ENCODE peak calls at places on chromosomes 6 and 20, in ten cellular contexts. A, B, X, V, C, U, E, N, I and K are unnamed samples.

GRCh38 chr20:41786158-41786557 is 168.0 kb upstream of the CHD6 start:
- DNase-seq in A (no peak), B (no peak), X (no peak), V (no peak), C (no peak), U (no peak), E (no peak), N (no peak), I (peak), K (no peak)

GRCh38 chr20:47032969-47033578 is 138.4 kb downstream of the EYA2 start:
- DNase-seq in A (no peak), B (no peak), X (no peak), V (no peak), C (no peak), U (no peak), E (peak), N (no peak), I (no peak), K (no peak)

GRCh38 chr20:10185741-10186558 is 32.7 kb upstream of the SNAP25 start:
- DNase-seq in A (no peak), B (no peak), X (no peak), V (no peak), C (peak), U (peak), E (no peak), N (no peak), I (no peak), K (no peak)

GRCh38 chr6:135906542-135906941 is 55.0 kb downstream of the PDE7B start:
- DNase-seq in A (no peak), B (no peak), X (no peak), V (no peak), C (peak), U (no peak), E (no peak), N (no peak), I (peak), K (no peak)

GRCh38 chr6:152952045-152952444 is 30.8 kb downstream of the FBXO5 start:
- DNase-seq in A (no peak), B (no peak), X (no peak), V (no peak), C (peak), U (no peak), E (peak), N (no peak), I (peak), K (peak)

GRCh38 chr20:31691646-31692275 is 30.9 kb downstream of the BCL2L1 start:
- DNase-seq in A (no peak), B (no peak), X (no peak), V (peak), C (no peak), U (no peak), E (no peak), N (no peak), I (no peak), K (no peak)

GRCh38 chr6:161924516-161925116 is 650.8 kb upstream of the AGPAT4 start:
- DNase-seq in A (no peak), B (no peak), X (no peak), V (no peak), C (no peak), U (no peak), E (no peak), N (no peak), I (no peak), K (no peak)

GRCh38 chr6:112457891-112458290 is 110.8 kb downstream of the RFPL4B start:
- DNase-seq in A (no peak), B (no peak), X (no peak), V (no peak), C (no peak), U (no peak), E (no peak), N (no peak), I (no peak), K (no peak)

GRCh38 chr20:62603021-62603906 is 39.0 kb upstream of the SLCO4A1 start:
- DNase-seq in A (peak), B (no peak), X (no peak), V (peak), C (no peak), U (no peak), E (peak), N (no peak), I (peak), K (peak)

GRCh38 chr20:56579261-56579660 is 46.2 kb downstream of the FAM209B start:
- DNase-seq in A (no peak), B (no peak), X (no peak), V (no peak), C (no peak), U (no peak), E (no peak), N (no peak), I (no peak), K (no peak)

GRCh38 chr20:10609276-10609675 is 64.5 kb downstream of the JAG1 start:
- DNase-seq in A (no peak), B (no peak), X (no peak), V (no peak), C (peak), U (no peak), E (no peak), N (no peak), I (peak), K (peak)

GRCh38 chr6:109300874-109301273 is 81.4 kb downstream of the CD164 start:
- DNase-seq in A (no peak), B (no peak), X (no peak), V (no peak), C (no peak), U (no peak), E (no peak), N (no peak), I (no peak), K (no peak)

GRCh38 chr20:8018928-8019177 is 708 bp downstream of the TMX4 start:
- DNase-seq in A (no peak), B (no peak), X (no peak), V (no peak), C (peak), U (no peak), E (no peak), N (no peak), I (peak), K (no peak)

GRCh38 chr20:62712606-62713005 is 4.0 kb downstream of the NTSR1 start:
- DNase-seq in A (no peak), B (no peak), X (no peak), V (no peak), C (no peak), U (no peak), E (no peak), N (no peak), I (no peak), K (no peak)

GRCh38 chr6:87682310-87682709 is 19.7 kb downstream of the AKIRIN2 start:
- DNase-seq in A (no peak), B (no peak), X (no peak), V (no peak), C (no peak), U (no peak), E (no peak), N (no peak), I (no peak), K (no peak)

GRCh38 chr20:57416296-57417022 is 25.3 kb downstream of the RBM38 start:
- DNase-seq in A (no peak), B (no peak), X (no peak), V (no peak), C (no peak), U (no peak), E (no peak), N (no peak), I (no peak), K (no peak)

GRCh38 chr6:143592335-143592734 is 80.8 kb upstream of the FUCA2 start:
- DNase-seq in A (no peak), B (no peak), X (no peak), V (no peak), C (peak), U (no peak), E (no peak), N (no peak), I (no peak), K (no peak)

GRCh38 chr6:69827491-69827890 is 30.7 kb upstream of the LMBRD1 start:
- DNase-seq in A (no peak), B (no peak), X (no peak), V (no peak), C (peak), U (no peak), E (no peak), N (no peak), I (peak), K (no peak)

GRCh38 chr20:4788314-4788713 is 66.6 kb downstream of the PRND start:
- DNase-seq in A (no peak), B (no peak), X (no peak), V (no peak), C (no peak), U (no peak), E (no peak), N (no peak), I (no peak), K (no peak)

GRCh38 chr20:48338717-48339116 is 489.1 kb downstream of the PREX1 start:
- DNase-seq in A (no peak), B (no peak), X (no peak), V (no peak), C (peak), U (no peak), E (no peak), N (no peak), I (peak), K (no peak)

GRCh38 chr6:135537782-135538301 is 40.3 kb upstream of the AHI1 start:
- DNase-seq in A (no peak), B (no peak), X (no peak), V (no peak), C (peak), U (no peak), E (peak), N (no peak), I (peak), K (peak)

GRCh38 chr6:42404494-42404893 is 47.2 kb downstream of the TRERF1 start:
- DNase-seq in A (peak), B (no peak), X (no peak), V (no peak), C (peak), U (no peak), E (no peak), N (no peak), I (peak), K (peak)

GRCh38 chr20:53943522-53944291 is 126.7 kb downstream of the BCAS1 start:
- DNase-seq in A (peak), B (no peak), X (no peak), V (peak), C (peak), U (no peak), E (peak), N (peak), I (peak), K (peak)

GRCh38 chr6:1892716-1893115 is 283.0 kb downstream of the FOXC1 start:
- DNase-seq in A (no peak), B (no peak), X (no peak), V (no peak), C (no peak), U (no peak), E (no peak), N (no peak), I (no peak), K (no peak)

GRCh38 chr20:48411265-48411664 is 416.5 kb downstream of the PREX1 start:
- DNase-seq in A (no peak), B (no peak), X (no peak), V (no peak), C (no peak), U (peak), E (no peak), N (no peak), I (no peak), K (no peak)

GRCh38 chr6:26183581-26184408 is 96.6 kb downstream of the HFE start:
- DNase-seq in A (peak), B (peak), X (no peak), V (peak), C (peak), U (peak), E (no peak), N (peak), I (peak), K (peak)

GRCh38 chr6:66662196-66662595 is 955.2 kb upstream of the EYS start:
- DNase-seq in A (no peak), B (no peak), X (no peak), V (no peak), C (peak), U (no peak), E (peak), N (no peak), I (peak), K (no peak)

GRCh38 chr6:143965503-143966171 is 42.4 kb downstream of the PLAGL1 start:
- DNase-seq in A (no peak), B (no peak), X (no peak), V (no peak), C (peak), U (no peak), E (no peak), N (no peak), I (peak), K (no peak)

GRCh38 chr6:26333458-26334297 is 31.3 kb upstream of the BTN3A2 start:
- DNase-seq in A (no peak), B (no peak), X (no peak), V (no peak), C (no peak), U (no peak), E (no peak), N (no peak), I (no peak), K (no peak)

GRCh38 chr6:33620584-33621395 is at the start of gene ITPR3:
- DNase-seq in A (peak), B (peak), X (no peak), V (peak), C (peak), U (no peak), E (peak), N (no peak), I (peak), K (peak)

GRCh38 chr20:35600176-35600995 is 15.2 kb upstream of the SPAG4 start:
- DNase-seq in A (no peak), B (no peak), X (no peak), V (no peak), C (no peak), U (no peak), E (no peak), N (no peak), I (no peak), K (no peak)

GRCh38 chr6:26223677-26224546 is 136.7 kb downstream of the HFE start:
- DNase-seq in A (peak), B (peak), X (no peak), V (peak), C (peak), U (peak), E (peak), N (no peak), I (peak), K (peak)

GRCh38 chr6:108343894-108344293 is 49.0 kb downstream of the AFG1L start:
- DNase-seq in A (no peak), B (no peak), X (no peak), V (no peak), C (no peak), U (no peak), E (no peak), N (no peak), I (no peak), K (no peak)

GRCh38 chr20:35698298-35699126 is 640 bp downstream of the NFS1 start:
- DNase-seq in A (no peak), B (no peak), X (no peak), V (no peak), C (no peak), U (no peak), E (peak), N (no peak), I (no peak), K (peak)

GRCh38 chr6:141413196-141413595 is 719.5 kb upstream of the GJE1 start:
- DNase-seq in A (no peak), B (no peak), X (no peak), V (no peak), C (no peak), U (no peak), E (no peak), N (no peak), I (no peak), K (no peak)

GRCh38 chr6:31490115-31490873 is 7.7 kb upstream of the MICB start:
- DNase-seq in A (no peak), B (no peak), X (no peak), V (no peak), C (no peak), U (no peak), E (no peak), N (no peak), I (no peak), K (no peak)